ENCODE peak calls at places on chromosome 11, in four cellular contexts. T is A549, Q is K562, H is GM12878. L is an unnamed sample.

GRCh38 chr11:128399186-128399585 is 188.2 kb downstream of the ETS1 start:
- DNase-seq in T (no peak), Q (no peak), H (peak), L (peak)

GRCh38 chr11:15845261-15845660 is 511.1 kb downstream of the SOX6 start:
- DNase-seq in T (no peak), Q (no peak), H (no peak), L (no peak)

GRCh38 chr11:103668859-103669258 is 367.6 kb upstream of the DDI1 start:
- DNase-seq in T (no peak), Q (no peak), H (no peak), L (no peak)

GRCh38 chr11:112017538-112017937 is 7.7 kb upstream of the DLAT start:
- DNase-seq in Q (no peak), H (no peak), T (no peak), L (peak)

GRCh38 chr11:44524751-44525171 is 40.7 kb upstream of the CD82 start:
- DNase-seq in T (no peak), H (no peak), Q (no peak), L (peak)

GRCh38 chr11:84714316-84714780 is 912.8 kb downstream of the DLG2 start:
- DNase-seq in T (peak), Q (peak), H (no peak), L (peak)

GRCh38 chr11:76661835-76662434 is 8.6 kb downstream of the LRRC32 start:
- DNase-seq in T (no peak), Q (no peak), H (no peak), L (no peak)

GRCh38 chr11:111730871-111731591 is 35.2 kb downstream of the PPP2R1B start:
- DNase-seq in Q (no peak), H (no peak), T (no peak), L (no peak)

GRCh38 chr11:125348704-125349635 is 147.1 kb downstream of the FEZ1 start:
- DNase-seq in H (no peak), Q (peak), T (peak), L (peak)

GRCh38 chr11:117392001-117392690 is 64.5 kb downstream of the CEP164 start:
- DNase-seq in H (no peak), T (no peak), Q (no peak), L (no peak)

GRCh38 chr11:73171762-73172161 is 29.6 kb upstream of the FCHSD2 start:
- DNase-seq in T (no peak), Q (no peak), H (no peak), L (peak)

GRCh38 chr11:61488651-61489291 is 19.8 kb upstream of the LRRC10B start:
- DNase-seq in T (no peak), Q (peak), H (no peak), L (no peak)

GRCh38 chr11:103536335-103536722 is 427.1 kb downstream of the DYNC2H1 start:
- DNase-seq in T (no peak), H (no peak), Q (no peak), L (no peak)

GRCh38 chr11:107707807-107708206 is 4.0 kb downstream of the SLN start:
- DNase-seq in Q (no peak), T (no peak), H (no peak), L (no peak)

GRCh38 chr11:29127456-29127855 is 889.4 kb downstream of the KCNA4 start:
- DNase-seq in H (no peak), T (no peak), Q (no peak), L (no peak)

GRCh38 chr11:121563900-121564822 is 111.4 kb upstream of the SORL1-AS1 start:
- DNase-seq in T (no peak), H (no peak), Q (no peak), L (peak)

GRCh38 chr11:61151545-61152252 is 9.5 kb downstream of the VPS37C start:
- DNase-seq in H (no peak), T (no peak), Q (no peak), L (no peak)

GRCh38 chr11:73204711-73205121 is 13.4 kb upstream of the P2RY2 start:
- DNase-seq in Q (no peak), H (no peak), T (no peak), L (no peak)

GRCh38 chr11:94593030-94593429 is 25.9 kb downstream of the PIWIL4 start:
- DNase-seq in T (no peak), H (no peak), Q (no peak), L (peak)

GRCh38 chr11:26930518-26931247 is 63.2 kb upstream of the FIBIN start:
- DNase-seq in T (no peak), H (no peak), Q (no peak), L (peak)

GRCh38 chr11:2964782-2965181 is 27.3 kb downstream of the NAP1L4 start:
- DNase-seq in T (no peak), Q (no peak), H (no peak), L (no peak)

GRCh38 chr11:69587454-69588081 is 53.4 kb upstream of the CCND1 start:
- DNase-seq in T (peak), H (no peak), Q (no peak), L (peak)

GRCh38 chr11:12961615-12962014 is 47.5 kb upstream of the RASSF10 start:
- DNase-seq in H (no peak), T (no peak), Q (no peak), L (peak)

GRCh38 chr11:16812274-16812673 is 73.8 kb downstream of the C11orf58 start:
- DNase-seq in Q (no peak), T (no peak), H (no peak), L (no peak)

GRCh38 chr11:102882389-102883024 is 7.7 kb upstream of the MMP12 start:
- DNase-seq in T (no peak), Q (no peak), H (peak), L (peak)

GRCh38 chr11:27076121-27076589 is 35.5 kb downstream of the BBOX1 start:
- DNase-seq in Q (no peak), T (no peak), H (no peak), L (no peak)

GRCh38 chr11:23897453-23898289 is 599.2 kb upstream of the LUZP2 start:
- DNase-seq in T (no peak), H (no peak), Q (no peak), L (peak)

GRCh38 chr11:12812849-12813248 is 138.6 kb downstream of the TEAD1 start:
- DNase-seq in T (no peak), H (no peak), Q (peak), L (no peak)

DNA sequence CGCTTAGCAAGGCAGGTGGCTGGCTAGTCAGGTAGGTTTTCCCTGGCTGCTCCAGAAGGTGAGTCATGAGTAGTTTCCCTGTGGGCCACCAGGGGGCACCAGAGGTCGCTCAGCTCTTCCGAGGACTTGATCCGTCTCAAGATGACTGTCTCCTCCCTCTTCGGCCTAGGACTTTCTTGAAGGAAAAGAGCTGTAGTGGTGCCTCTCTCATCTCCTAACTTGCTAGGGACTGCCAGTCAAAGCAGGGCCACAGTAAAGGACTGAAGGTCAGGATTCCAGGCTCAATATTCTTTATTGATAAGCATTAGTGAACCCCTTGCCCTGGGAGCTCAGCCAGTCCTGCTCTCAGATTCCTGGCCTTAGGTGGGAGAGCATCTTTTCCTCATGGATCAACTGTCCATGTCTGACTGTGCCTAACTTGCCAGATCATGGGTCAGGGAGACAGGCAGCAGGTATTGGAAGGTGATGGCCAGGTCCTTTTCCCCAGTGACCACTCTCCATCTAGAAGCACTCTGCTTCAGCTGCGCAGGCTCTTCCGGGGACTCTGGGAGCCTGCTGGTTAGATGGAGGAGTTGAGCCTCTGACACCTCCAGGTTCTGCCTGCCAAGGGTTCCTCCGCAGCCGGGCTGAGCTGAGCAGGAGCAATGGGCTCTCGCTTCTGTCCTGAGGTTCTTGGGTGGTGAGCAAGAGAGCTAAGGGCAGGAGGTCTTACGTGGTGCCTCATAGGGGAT is 1.9 kb downstream of the POLD4 start:
- DNase-seq in H (no peak), Q (peak), T (peak), L (peak)
- TF ChIP-seq ELK1 in H (no peak), Q (no peak), T (no peak), L (no peak)

DNA sequence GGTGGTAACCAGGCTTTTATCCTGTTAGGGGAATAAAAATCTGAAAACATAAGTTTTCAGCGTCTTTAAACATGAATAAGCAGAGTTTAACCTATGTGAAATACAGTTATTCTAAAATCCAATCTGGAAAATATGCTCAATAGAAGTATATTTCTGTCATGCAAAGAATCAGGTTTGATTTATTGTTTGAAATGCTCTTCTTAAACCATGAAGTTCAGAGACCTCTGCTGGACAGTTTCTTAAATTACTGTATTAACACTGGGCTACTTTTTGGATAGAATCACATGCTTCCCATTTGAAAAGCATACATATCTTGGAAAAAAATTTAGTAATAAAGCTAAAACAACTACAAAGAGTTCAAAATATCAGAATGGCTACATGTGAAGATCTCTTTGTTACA is 25.4 kb downstream of the APIP start:
- DNase-seq in Q (no peak), T (no peak), H (no peak), L (peak)
- TF ChIP-seq ELK1 in Q (no peak), T (no peak), H (no peak), L (no peak)

DNA sequence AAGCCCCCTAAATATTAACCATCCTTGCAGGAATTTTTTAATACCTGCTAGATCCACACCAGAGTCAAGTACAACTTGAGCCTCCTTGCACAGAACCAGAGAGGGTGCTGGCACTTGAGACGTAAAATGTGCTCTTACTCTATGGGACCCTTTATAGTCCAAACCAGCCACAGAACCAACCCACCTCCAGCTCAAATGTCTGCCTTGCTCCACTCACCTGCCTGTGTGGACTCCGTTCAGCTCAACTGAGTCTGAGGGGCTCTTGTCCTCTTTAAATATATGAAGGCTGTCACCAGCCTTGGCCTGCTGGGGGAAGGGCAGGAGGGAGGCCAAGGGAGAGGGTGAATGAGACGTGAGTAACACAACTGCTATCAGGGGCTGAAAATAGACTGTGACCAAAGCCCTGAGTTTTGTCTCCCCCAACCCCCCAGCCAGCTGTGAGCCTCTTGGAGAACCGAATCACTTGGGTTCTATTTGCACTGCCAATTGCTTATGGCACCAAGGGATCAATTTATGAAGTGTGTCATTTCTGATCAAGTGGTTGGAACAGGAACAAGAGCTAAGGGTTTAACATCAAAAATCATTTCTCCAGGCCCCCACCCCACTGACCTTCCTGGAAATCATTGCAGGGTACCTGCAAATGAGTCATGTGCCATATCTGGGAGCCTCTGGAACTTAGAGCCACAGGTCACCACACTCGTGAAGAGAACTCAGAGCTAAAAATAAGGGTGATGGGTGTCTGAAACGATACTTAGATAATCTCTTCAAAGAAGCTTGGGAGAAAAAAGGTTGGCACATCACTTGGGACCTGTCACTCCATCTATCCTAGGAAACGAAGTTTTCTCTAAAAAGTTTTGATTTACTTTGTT is at the start of gene CSRP3:
- DNase-seq in T (no peak), H (no peak), Q (no peak), L (peak)
- TF ChIP-seq ELK1 in T (no peak), H (no peak), Q (no peak), L (no peak)

GRCh38 chr11:19372381-19372780 is 131.6 kb upstream of the E2F8 start:
- DNase-seq in Q (no peak), T (no peak), H (no peak), L (no peak)

GRCh38 chr11:19378814-19379213 is 138.1 kb upstream of the E2F8 start:
- DNase-seq in H (no peak), T (no peak), Q (no peak), L (no peak)

GRCh38 chr11:19377855-19378254 is 137.1 kb upstream of the E2F8 start:
- DNase-seq in Q (no peak), T (no peak), H (no peak), L (no peak)

GRCh38 chr11:19370100-19370861 is 129.5 kb upstream of the E2F8 start:
- DNase-seq in T (no peak), Q (no peak), H (no peak), L (peak)

GRCh38 chr11:19374189-19374588 is 133.4 kb upstream of the E2F8 start:
- DNase-seq in T (peak), Q (no peak), H (no peak), L (peak)
- TF ChIP-seq ELK1 in T (no peak), Q (no peak), H (no peak), L (no peak)

DNA sequence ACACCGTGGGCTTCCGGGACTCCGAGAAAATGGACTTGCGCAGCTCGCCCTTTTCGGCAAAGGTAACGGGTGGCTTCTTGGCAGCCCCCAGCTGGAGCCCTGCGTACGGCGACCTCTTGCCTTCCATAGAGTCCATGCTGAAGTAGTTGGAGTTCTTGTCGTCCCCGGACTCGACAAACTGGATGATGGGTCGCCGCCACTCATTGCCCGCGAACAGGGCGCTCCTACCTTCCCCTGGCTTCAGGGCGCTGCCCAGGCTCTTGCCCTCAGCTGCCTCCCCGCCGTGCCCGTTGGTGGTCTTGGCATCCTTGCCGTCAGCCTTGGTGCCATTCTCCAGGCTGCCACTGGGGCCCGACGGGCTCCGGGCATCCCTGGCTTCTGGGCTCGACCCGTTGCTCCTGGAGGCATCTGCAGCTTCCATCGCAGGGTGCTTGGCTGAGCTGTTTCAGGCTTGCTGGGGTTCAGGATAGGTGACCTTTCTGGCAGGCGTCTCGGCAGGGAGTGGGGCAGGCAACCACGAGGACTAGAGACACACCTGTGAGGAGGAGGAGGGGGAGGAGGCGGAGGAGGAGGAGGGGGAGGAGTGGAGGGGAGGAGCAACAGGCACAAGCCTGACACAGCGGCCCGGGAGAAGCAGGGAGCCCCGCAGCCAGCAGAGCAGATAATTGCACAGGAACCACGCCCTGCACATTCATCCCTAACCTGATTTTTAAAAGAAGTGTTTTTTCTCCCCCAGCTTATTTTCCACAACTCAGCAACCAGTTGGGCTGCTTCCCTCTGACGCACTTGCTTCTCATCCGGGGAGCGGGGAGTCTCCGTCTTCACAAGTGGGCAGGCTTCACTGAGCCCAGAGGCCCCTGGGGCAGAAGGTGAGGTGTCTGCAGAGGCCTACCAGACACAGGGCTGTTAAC is at the start of gene TRIM29:
- DNase-seq in Q (no peak), H (no peak), T (no peak), L (no peak)
- TF ChIP-seq ELK1 in Q (no peak), H (no peak), T (no peak), L (no peak)

GRCh38 chr11:1233351-1234053 is 10.6 kb downstream of the MUC5B start:
- DNase-seq in H (no peak), T (no peak), Q (no peak), L (no peak)

GRCh38 chr11:1230456-1231395 is 7.9 kb downstream of the MUC5B start:
- DNase-seq in Q (no peak), H (no peak), T (no peak), L (no peak)

GRCh38 chr11:1232328-1233321 is 9.8 kb downstream of the MUC5B start:
- DNase-seq in H (no peak), Q (no peak), T (no peak), L (no peak)

GRCh38 chr11:1230121-1230455 is 7.2 kb downstream of the MUC5B start:
- DNase-seq in Q (no peak), T (no peak), H (no peak), L (no peak)

DNA sequence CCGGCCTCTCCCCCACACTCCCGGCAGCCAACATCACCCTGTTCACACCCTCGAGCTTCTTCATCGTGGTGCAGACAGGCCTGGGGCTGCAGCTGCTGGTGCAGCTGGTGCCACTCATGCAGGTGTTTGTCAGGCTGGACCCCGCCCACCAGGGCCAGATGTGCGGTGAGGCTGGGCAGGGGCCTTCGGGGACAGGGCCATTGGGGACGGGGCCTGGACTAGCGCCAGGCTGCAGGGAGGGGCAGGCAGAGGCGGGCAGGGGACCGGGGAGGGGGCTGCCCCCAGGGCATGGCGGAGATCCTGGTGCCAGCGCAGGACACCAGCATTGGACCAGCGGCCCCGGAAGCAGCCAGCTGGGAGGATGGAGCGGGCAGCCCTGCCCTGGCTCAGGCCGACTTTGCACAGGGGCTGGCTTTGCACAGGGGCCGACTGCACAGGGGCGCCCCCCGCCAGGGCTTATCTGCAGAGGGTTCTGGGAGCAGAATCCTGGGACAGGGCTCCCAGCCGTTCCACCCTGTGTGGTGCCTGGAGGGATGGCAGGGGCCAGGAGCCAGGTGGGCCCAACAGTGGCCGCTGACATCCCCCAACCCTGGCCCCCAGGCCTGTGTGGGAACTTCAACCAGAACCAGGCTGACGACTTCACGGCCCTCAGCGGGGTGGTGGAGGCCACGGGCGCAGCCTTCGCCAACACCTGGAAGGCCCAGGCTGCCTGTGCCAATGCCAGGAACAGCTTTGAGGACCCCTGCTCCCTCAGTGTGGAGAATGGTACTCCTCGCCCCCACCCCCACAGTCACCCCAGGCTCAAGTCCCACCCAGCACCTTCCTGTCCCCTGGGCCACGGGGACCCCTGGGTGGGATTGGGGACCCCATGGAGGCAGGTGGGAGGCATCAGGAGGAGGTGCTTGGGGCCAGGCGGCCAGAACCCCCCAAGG is 8.8 kb downstream of the MUC5B start:
- DNase-seq in H (no peak), T (no peak), Q (no peak), L (no peak)
- TF ChIP-seq ELK1 in H (no peak), T (no peak), Q (no peak), L (no peak)

DNA sequence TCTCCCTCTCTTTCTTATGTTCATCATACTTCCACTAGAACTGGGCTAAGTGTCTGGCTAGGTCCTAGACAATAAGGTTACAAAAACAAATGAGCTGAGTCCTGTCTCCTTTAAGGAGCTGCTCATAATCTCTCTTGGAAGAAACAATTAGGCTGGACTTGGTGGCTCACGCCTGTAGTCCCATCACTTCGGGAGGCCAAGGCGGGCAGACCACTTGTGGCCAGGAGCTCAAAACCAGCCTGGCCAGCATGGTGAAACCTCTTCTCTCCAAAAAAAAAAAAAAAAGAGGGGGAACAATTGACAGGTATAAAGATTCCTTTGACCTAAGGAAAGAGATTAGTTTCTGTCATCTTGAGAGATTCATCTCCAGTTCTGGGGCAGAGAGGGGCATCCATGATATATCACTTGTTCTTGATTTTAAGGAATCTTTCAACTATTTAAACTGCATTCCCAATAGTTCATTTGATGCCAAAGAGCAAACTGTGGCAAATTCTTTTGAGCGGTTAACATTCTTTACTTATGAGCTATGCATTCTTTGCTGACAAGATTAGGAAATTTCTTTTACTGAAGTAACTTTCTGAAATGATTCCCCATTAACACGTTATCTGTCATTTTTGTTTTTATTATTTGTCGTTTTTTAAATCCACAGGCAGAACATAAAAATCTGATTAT is 125.5 kb downstream of the C11orf87 start:
- DNase-seq in H (no peak), Q (no peak), T (no peak), L (peak)
- TF ChIP-seq ELK1 in H (no peak), Q (no peak), T (no peak), L (no peak)